ENCODE peak calls at places on chromosomes 4 and X, in seven cellular contexts. L is left ventricle myocardium inferior, V is esophagus muscularis mucosa, Z is cardiac muscle cell, Y is cardiac fibroblast, P is body of pancreas, C is GM12865. K is an unnamed sample.

GRCh38 chr4:122826596-122827257 is at the start of gene FGF2:
- DNase-seq in Z (peak; percentile 76), C (peak; percentile 44), P (peak; percentile 38), Y (peak; percentile 77), L (peak; percentile 67), V (no peak), K (no peak)

GRCh38 chr4:2484993-2485392 is 16.1 kb downstream of the RNF4 start:
- DNase-seq in Z (peak; percentile 55), C (peak; percentile 89), V (peak; percentile 94), L (peak; percentile 77), Y (peak; percentile 51), P (peak; percentile 69), K (peak; percentile 63)

GRCh38 chr4:99507762-99508161 is 3.1 kb upstream of the C4orf17 start:
- DNase-seq in Z (no peak), V (no peak), Y (no peak), L (no peak), P (no peak), C (peak; percentile 7), K (no peak)

GRCh38 chr4:123378794-123379193 is 17.8 kb upstream of the SPRY1 start:
- DNase-seq in C (no peak), P (no peak), Z (no peak), V (no peak), L (no peak), Y (no peak), K (no peak)

GRCh38 chr4:85430697-85431096 is 44.3 kb upstream of the ARHGAP24 start:
- DNase-seq in Y (no peak), Z (no peak), C (no peak), L (no peak), P (no peak), V (no peak), K (no peak)

GRCh38 chrX:148146121-148146520 is 165.0 kb downstream of the FMR1NB start:
- DNase-seq in L (no peak), V (no peak), Z (no peak), C (no peak), Y (no peak), P (no peak), K (no peak)

GRCh38 chr4:57157611-57158137 is 47.5 kb upstream of the IGFBP7 start:
- DNase-seq in L (no peak), V (no peak), P (no peak), Z (no peak), Y (no peak), C (no peak), K (no peak)

GRCh38 chrX:103157511-103158316 is 57.2 kb upstream of the BEX4 start:
- DNase-seq in Y (peak; percentile 71), P (peak; percentile 51), V (no peak), L (no peak), C (peak; percentile 11), Z (peak; percentile 72), K (no peak)

GRCh38 chr4:140238353-140239041 is 84.5 kb upstream of the MAML3 start:
- DNase-seq in P (peak; percentile 81), C (no peak), L (peak; percentile 91), Y (peak; percentile 97), V (peak; percentile 95), Z (peak; percentile 96), K (peak; percentile 70)

GRCh38 chr4:98444371-98444770 is 183.2 kb downstream of the RAP1GDS1 start:
- DNase-seq in V (no peak), C (no peak), Y (no peak), P (no peak), L (no peak), Z (no peak), K (no peak)

GRCh38 chrX:17769701-17770269 is 32.5 kb downstream of the SCML1 start:
- DNase-seq in P (no peak), C (no peak), Y (no peak), Z (no peak), V (no peak), L (no peak), K (no peak)

GRCh38 chr4:10069065-10069626 is 47.5 kb downstream of the WDR1 start:
- DNase-seq in L (no peak), Z (no peak), C (no peak), Y (no peak), P (no peak), V (no peak), K (no peak)

DNA sequence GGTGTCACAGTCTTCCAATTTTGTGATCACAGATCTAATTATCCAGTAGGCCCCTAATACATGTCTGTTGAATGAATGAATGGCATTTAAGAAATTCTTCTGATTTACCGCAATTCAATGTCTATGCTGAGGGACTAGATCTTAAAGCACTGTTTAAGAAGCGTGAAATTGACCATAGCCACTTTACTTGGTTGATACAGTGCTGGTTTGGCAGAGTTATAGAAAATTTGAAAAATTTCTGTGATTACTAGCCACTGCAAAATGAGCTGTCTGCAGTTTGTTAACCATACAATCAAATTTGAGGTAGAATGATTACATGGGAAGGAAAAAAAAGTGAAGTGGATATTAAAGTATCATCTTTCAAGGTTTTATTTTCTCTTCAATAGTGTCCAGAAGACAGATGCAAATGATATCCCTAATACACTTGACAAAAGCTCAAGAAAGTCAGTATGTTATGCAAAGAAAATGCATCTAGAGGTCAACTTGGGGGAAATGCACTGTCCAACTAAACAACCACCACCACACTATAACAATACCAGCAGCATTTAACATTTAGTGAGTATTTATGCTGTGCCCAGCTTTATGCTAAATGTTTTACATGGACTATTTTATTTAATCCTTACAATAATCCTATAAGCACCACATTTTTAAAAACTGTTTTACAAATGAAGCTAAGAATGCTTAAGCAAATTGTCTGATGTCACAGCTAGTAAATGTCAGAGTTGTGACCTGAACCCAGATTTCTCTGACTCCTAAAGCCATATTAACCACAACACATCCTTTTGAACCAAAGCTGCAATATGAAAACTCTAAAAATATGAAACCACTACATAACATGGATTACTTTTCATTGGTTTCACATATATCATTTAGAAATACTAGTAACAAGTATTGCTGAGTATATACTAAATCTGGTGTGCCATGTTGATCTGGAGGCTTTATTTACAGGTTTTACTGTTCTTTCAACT is 217.9 kb upstream of the MAB21L2 start:
- DNase-seq in V (no peak), P (no peak), C (peak; percentile 10), L (no peak), Y (no peak), Z (no peak), K (no peak)
- TF ChIP-seq CTCF in V (no peak), P (no peak), C (no peak), L (no peak), Y (no peak), Z (no peak), K (no peak)

DNA sequence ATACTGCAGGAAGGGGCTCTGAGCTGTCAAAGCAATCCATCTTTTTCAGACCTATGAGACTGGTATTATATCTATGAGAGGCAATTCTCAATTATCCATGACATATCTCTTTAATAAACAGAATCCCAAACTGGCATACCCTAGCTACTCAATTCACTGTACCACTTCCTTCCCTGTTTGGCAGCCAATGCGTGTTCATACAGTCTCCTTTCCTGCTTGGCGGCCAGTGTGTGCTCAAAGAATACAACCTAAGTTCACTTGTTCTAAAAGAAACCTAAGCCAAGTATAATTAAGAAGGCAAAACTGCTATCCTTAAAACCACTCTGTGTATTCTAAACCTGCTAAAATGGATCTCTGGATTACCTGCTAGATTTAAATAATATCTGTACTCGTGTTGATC is 38.3 kb downstream of the ARHGEF9 start:
- DNase-seq in Y (no peak), P (no peak), Z (no peak), C (no peak), L (no peak), V (no peak), K (no peak)
- H3K4me3 ChIP-seq in Y (no peak overlapping the region), P (no peak overlapping the region), Z (no peak overlapping the region), C (no peak overlapping the region), L (no peak overlapping the region), V (no peak overlapping the region), K (no peak overlapping the region)

GRCh38 chrX:24241822-24242648 is 71.8 kb downstream of the SUPT20HL2 start:
- DNase-seq in P (peak; percentile 71), Z (peak; percentile 57), C (peak; percentile 62), L (no peak), Y (peak; percentile 66), V (no peak), K (peak; percentile 1)
- TF ChIP-seq CTCF in P (peak; percentile 25), Z (peak; percentile 21), C (peak; percentile 21), L (peak; percentile 57), Y (peak; percentile 7), V (peak; percentile 38), K (peak; percentile 35)

GRCh38 chrX:132953358-132953757 is 5.1 kb downstream of the HS6ST2 start:
- DNase-seq in P (peak; percentile 23), Y (no peak), V (no peak), L (no peak), C (no peak), Z (no peak), K (no peak)

GRCh38 chrX:132957211-132958085 is 981 bp downstream of the HS6ST2 start:
- DNase-seq in Y (no peak), C (no peak), V (no peak), Z (peak; percentile 9), L (no peak), P (peak; percentile 47), K (no peak)

GRCh38 chrX:132954323-132954722 is 4.1 kb downstream of the HS6ST2 start:
- DNase-seq in L (no peak), V (no peak), C (no peak), Y (no peak), P (peak; percentile 31), Z (no peak), K (no peak)

GRCh38 chrX:132956421-132957210 is 1.8 kb downstream of the HS6ST2 start:
- DNase-seq in V (no peak), C (no peak), L (no peak), P (peak; percentile 43), Z (no peak), Y (no peak), K (no peak)

GRCh38 chrX:132955710-132956109 is 2.7 kb downstream of the HS6ST2 start:
- DNase-seq in Y (no peak), Z (no peak), C (no peak), L (no peak), P (peak; percentile 11), V (no peak), K (no peak)
- H3K4me3 ChIP-seq in Y (no peak overlapping the region), Z (peak overlapping the region; percentile 54), C (no peak overlapping the region), L (peak overlapping the region; percentile 62), P (no peak overlapping the region), V (peak overlapping the region; percentile 54), K (no peak overlapping the region)

DNA sequence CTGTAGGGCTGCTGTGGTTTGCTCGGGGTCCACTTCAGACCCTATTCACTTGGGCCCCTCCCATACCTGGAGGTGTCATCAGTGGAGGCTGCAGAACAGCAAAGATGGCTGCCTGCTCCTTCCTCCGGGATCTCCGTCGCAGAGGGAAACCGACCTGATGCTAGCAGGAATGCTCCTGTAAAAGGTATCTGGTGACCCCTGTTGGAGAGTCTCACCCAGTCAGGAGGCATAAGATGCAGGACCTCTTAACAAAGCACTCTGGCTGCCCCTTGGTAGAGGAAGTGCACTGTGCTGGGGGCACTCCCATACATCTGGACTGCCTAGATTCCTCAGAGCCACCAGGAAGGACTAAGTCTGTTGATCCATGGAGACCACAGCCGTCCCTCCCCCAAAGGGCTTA is 296.9 kb downstream of the GRID2 start:
- DNase-seq in C (no peak), Z (no peak), V (no peak), P (no peak), L (no peak), Y (no peak), K (no peak)
- TF ChIP-seq CTCF in C (no peak), Z (no peak), V (no peak), P (no peak), L (no peak), Y (no peak), K (peak; percentile 47)

GRCh38 chrX:153055827-153056748 is at the start of gene PNMA3:
- DNase-seq in Z (no peak), L (no peak), P (peak; percentile 26), V (no peak), C (no peak), Y (no peak), K (no peak)
- H3K4me3 ChIP-seq in Z (peak within 1 kb of the TSS; percentile 29), L (peak within 1 kb of the TSS; percentile 53), P (no peak within 1 kb of the TSS), V (peak within 1 kb of the TSS; percentile 38), C (no peak within 1 kb of the TSS), Y (no peak within 1 kb of the TSS), K (peak within 1 kb of the TSS; percentile 15)

GRCh38 chr4:177528620-177529019 is 86.4 kb upstream of the AGA start:
- DNase-seq in Y (no peak), P (no peak), L (no peak), C (no peak), Z (no peak), V (no peak), K (no peak)
- TF ChIP-seq CTCF in Y (no peak), P (no peak), L (no peak), C (no peak), Z (no peak), V (no peak), K (no peak)

K was measured in LNCaP clone FGC.